ENCODE peak calls at places on chromosome 2, in nine cellular contexts. D, E, S, T, C, Y, G, L and W are unnamed samples.

GRCh38 chr2:238287702-238288649 is at the start of gene PER2:
- DNase-seq in D (peak), G (peak), T (peak), Y (peak), E (peak), S (peak), C (no peak), L (no peak), W (peak)

GRCh38 chr2:155904720-155905119 is 427.8 kb downstream of the NR4A2 start:
- DNase-seq in L (no peak), D (no peak), C (no peak), Y (no peak), S (no peak), E (no peak), G (no peak), T (no peak), W (no peak)

GRCh38 chr2:232817756-232818155 is 41.4 kb upstream of the KCNJ13 start:
- DNase-seq in D (no peak), C (no peak), L (no peak), Y (no peak), S (no peak), E (no peak), G (no peak), T (no peak), W (no peak)

GRCh38 chr2:3536682-3537632 is 17.6 kb upstream of the ADI1 start:
- DNase-seq in G (peak), S (peak), E (no peak), C (no peak), L (no peak), Y (peak), D (peak), T (peak), W (peak)

GRCh38 chr2:112691761-112692370 is 29.0 kb upstream of the NT5DC4 start:
- DNase-seq in G (no peak), D (no peak), T (no peak), C (no peak), S (no peak), E (no peak), Y (no peak), L (no peak), W (peak)

GRCh38 chr2:108931372-108931771 is 57.6 kb downstream of the EDAR start:
- DNase-seq in D (no peak), Y (no peak), C (no peak), T (no peak), E (no peak), L (no peak), G (no peak), S (no peak), W (no peak)

GRCh38 chr2:866887-867286 is 83.8 kb upstream of the SNTG2 start:
- DNase-seq in G (no peak), Y (no peak), C (no peak), D (no peak), E (no peak), T (no peak), L (no peak), S (no peak), W (no peak)

GRCh38 chr2:219643788-219644398 is 16.5 kb downstream of the SLC4A3 start:
- DNase-seq in G (no peak), E (no peak), S (no peak), L (no peak), T (no peak), Y (no peak), C (no peak), D (peak), W (no peak)

GRCh38 chr2:7357993-7358392 is 440.8 kb downstream of the RNF144A start:
- DNase-seq in L (no peak), C (no peak), Y (no peak), G (no peak), D (no peak), T (no peak), S (no peak), E (no peak), W (no peak)

GRCh38 chr2:35530615-35531135 is 824.9 kb upstream of the CRIM1 start:
- DNase-seq in C (no peak), G (no peak), Y (no peak), S (no peak), D (no peak), T (no peak), E (no peak), L (no peak), W (no peak)